ENCODE peak calls at places on chromosomes 11 and 22, in seven cellular contexts. W is stimulated activated CD8-positive, alpha-beta memory T cell treated with anti-CD3 and anti-CD28 coated beads, Interleukin-15, amount 100 ng/mL, for 1 hour; N is keratinocyte; T is body of pancreas; J is RCC 7860; K is IMR-90; H is activated CD4-positive, alpha-beta T cell treated with anti-CD3 and anti-CD28 coated beads for 48 hours. V is an unnamed sample.

GRCh38 chr11:7020183-7020917 is at the start of the genes NLRP14 and ZNF214:
- DNase-seq in N (peak), K (peak), W (no peak), H (peak), J (peak), T (peak), V (peak)

GRCh38 chr11:131279685-131280084 is 90.7 kb upstream of the NTM start:
- DNase-seq in J (no peak), T (no peak), W (no peak), K (no peak), N (no peak), H (no peak), V (no peak)

GRCh38 chr11:126147268-126148111 is 64.0 kb downstream of the RPUSD4 start:
- DNase-seq in W (no peak), K (no peak), N (no peak), H (no peak), T (no peak), J (no peak), V (no peak)

GRCh38 chr11:104043137-104043536 is 6.7 kb downstream of the DDI1 start:
- DNase-seq in H (no peak), J (no peak), N (no peak), W (no peak), T (no peak), K (peak), V (no peak)

GRCh38 chr11:68896171-68896959 is 7.3 kb downstream of the MRPL21 start:
- DNase-seq in N (no peak), T (no peak), K (no peak), J (no peak), H (no peak), W (no peak), V (no peak)

GRCh38 chr11:3861698-3862097 is 6.2 kb downstream of the STIM1 start:
- DNase-seq in H (no peak), N (no peak), K (no peak), T (no peak), J (no peak), W (no peak), V (no peak)

GRCh38 chr11:35641206-35641885 is 21.2 kb upstream of the TRIM44 start:
- DNase-seq in N (no peak), T (no peak), H (no peak), W (no peak), K (no peak), J (no peak), V (no peak)

GRCh38 chr22:26744892-26745808 is 87.8 kb downstream of the MIAT start:
- DNase-seq in H (no peak), J (peak), W (no peak), T (no peak), N (no peak), K (no peak), V (no peak)

GRCh38 chr11:44752727-44753126 is 26.0 kb downstream of the TSPAN18 start:
- DNase-seq in J (no peak), T (no peak), K (no peak), H (no peak), N (no peak), W (no peak), V (no peak)

GRCh38 chr11:134531331-134532135 is 119.5 kb upstream of the B3GAT1 start:
- DNase-seq in J (no peak), T (no peak), K (no peak), W (no peak), N (no peak), H (no peak), V (no peak)

GRCh38 chr22:17719911-17720310 is 54.4 kb downstream of the BID start:
- DNase-seq in K (no peak), J (no peak), T (no peak), W (no peak), H (no peak), N (no peak), V (no peak)

GRCh38 chr22:32518848-32519247 is 44.2 kb downstream of the FBXO7 start:
- DNase-seq in J (no peak), K (no peak), H (peak), W (no peak), N (peak), T (no peak), V (no peak)

GRCh38 chr11:70702040-70702648 is 303.8 kb downstream of the CTTN start:
- DNase-seq in N (no peak), K (no peak), H (no peak), J (no peak), W (no peak), T (no peak), V (no peak)

GRCh38 chr11:7690648-7691047 is 15.6 kb downstream of the OVCH2 start:
- DNase-seq in T (no peak), W (no peak), K (no peak), J (no peak), H (no peak), N (no peak), V (no peak)

GRCh38 chr11:7004482-7004881 is 15.7 kb downstream of the ZNF214 start:
- DNase-seq in T (no peak), J (peak), K (peak), H (no peak), W (no peak), N (no peak), V (no peak)

GRCh38 chr11:33500865-33501479 is 199.7 kb downstream of the C11orf91 start:
- DNase-seq in W (no peak), H (no peak), T (no peak), N (no peak), J (peak), K (peak), V (no peak)

GRCh38 chr22:22935546-22936157 is 48.0 kb downstream of the IGLL5 start:
- DNase-seq in T (no peak), K (no peak), N (no peak), J (no peak), W (no peak), H (peak), V (no peak)

GRCh38 chr11:20156280-20156875 is 3.9 kb downstream of the DBX1 start:
- DNase-seq in N (no peak), H (peak), W (peak), K (no peak), T (no peak), J (no peak), V (no peak)

GRCh38 chr22:26561756-26562417 is 28.0 kb downstream of the TPST2 start:
- DNase-seq in H (no peak), W (no peak), T (peak), N (no peak), J (no peak), K (no peak), V (no peak)

GRCh38 chr11:110962907-110963306 is 250.7 kb upstream of the ARHGAP20 start:
- DNase-seq in H (no peak), N (no peak), W (no peak), T (no peak), K (peak), J (no peak), V (no peak)

GRCh38 chr11:81870815-81871214 is 862.8 kb downstream of the FAM181B start:
- DNase-seq in W (no peak), J (no peak), T (no peak), K (no peak), H (no peak), N (no peak), V (no peak)

GRCh38 chr22:49617866-49618688 is 209.6 kb downstream of the BRD1 start:
- DNase-seq in H (no peak), J (no peak), W (no peak), K (no peak), N (no peak), T (peak), V (no peak)

GRCh38 chr11:23856654-23857053 is 640.2 kb upstream of the LUZP2 start:
- DNase-seq in T (no peak), N (no peak), J (no peak), K (peak), H (no peak), W (no peak), V (no peak)

GRCh38 chr22:19536564-19536963 is 12.4 kb upstream of the CLDN5 start:
- DNase-seq in K (no peak), W (no peak), H (no peak), T (no peak), N (no peak), J (no peak), V (no peak)

GRCh38 chr11:113488931-113489351 is 13.7 kb upstream of the DRD2 start:
- DNase-seq in W (no peak), N (no peak), H (no peak), K (no peak), T (no peak), J (no peak), V (no peak)

GRCh38 chr11:17939542-17939941 is 73.3 kb downstream of the SERGEF start:
- DNase-seq in K (no peak), W (no peak), T (no peak), N (no peak), H (no peak), J (no peak), V (no peak)

GRCh38 chr11:69436041-69436982 is 45.2 kb upstream of the LINC01488 start:
- DNase-seq in J (no peak), N (no peak), K (no peak), W (no peak), T (peak), H (no peak), V (no peak)

GRCh38 chr22:31144223-31144622 is 3.9 kb upstream of the PLA2G3 start:
- DNase-seq in K (peak), N (no peak), T (no peak), W (no peak), J (peak), H (no peak), V (no peak)

GRCh38 chr11:116693206-116694016 is 79.4 kb downstream of the BUD13 start:
- DNase-seq in N (peak), W (no peak), J (no peak), T (peak), H (no peak), K (no peak), V (no peak)

GRCh38 chr11:1011320-1011698 is 25.2 kb downstream of the MUC6 start:
- DNase-seq in J (no peak), T (peak), H (no peak), K (no peak), W (no peak), N (no peak), V (no peak)

GRCh38 chr11:36306888-36307287 is 10.8 kb downstream of the PRR5L start:
- DNase-seq in W (no peak), J (no peak), N (no peak), H (peak), T (no peak), K (no peak), V (no peak)

GRCh38 chr11:65056999-65057398 is 1.4 kb downstream of the NAALADL1 start:
- DNase-seq in N (no peak), H (no peak), T (no peak), W (no peak), J (no peak), K (no peak), V (no peak)

GRCh38 chr22:46528121-46528610 is 9.3 kb downstream of the CELSR1 start:
- DNase-seq in N (peak), T (no peak), K (peak), J (peak), W (no peak), H (peak), V (no peak)

GRCh38 chr11:135075740-135076139 is 663.7 kb upstream of the B3GAT1 start:
- DNase-seq in N (peak), K (peak), T (peak), W (no peak), H (peak), J (peak), V (no peak)

V was measured in NCI-H1048.